ENCODE peak calls at places on chromosomes 7 and 10, in four cellular contexts. J is GM12878, K is OCI-LY7, R is neural progenitor cell. I is an unnamed sample.

GRCh38 chr7:158576050-158576762 is 11.4 kb downstream of the PTPRN2 start:
- DNase-seq in J (no peak), K (no peak), R (no peak), I (no peak)

GRCh38 chr10:49138361-49138891 is 4.6 kb upstream of the FAM170B start:
- DNase-seq in J (no peak), K (no peak), R (no peak), I (no peak)

GRCh38 chr10:116835658-116836057 is 13.6 kb upstream of the ENO4 start:
- DNase-seq in J (no peak), K (no peak), R (no peak), I (no peak)

GRCh38 chr10:94443549-94443948 is 41.2 kb downstream of the TBC1D12 start:
- DNase-seq in J (no peak), K (no peak), R (no peak), I (no peak)

GRCh38 chr10:104707602-104708160 is 66.6 kb downstream of the SORCS3 start:
- DNase-seq in J (no peak), K (no peak), R (no peak), I (no peak)

GRCh38 chr7:77235280-77235679 is 35.7 kb upstream of the FGL2 start:
- DNase-seq in J (no peak), K (no peak), R (no peak), I (no peak)

GRCh38 chr7:81031996-81032395 is 113.1 kb upstream of the SEMA3C start:
- DNase-seq in J (no peak), K (no peak), R (no peak), I (no peak)

GRCh38 chr7:40716052-40716451 is 581.2 kb downstream of the SUGCT start:
- DNase-seq in J (no peak), K (no peak), R (no peak), I (no peak)

GRCh38 chr7:68542831-68543230 is 1055.4 kb upstream of the AUTS2 start:
- DNase-seq in J (no peak), K (no peak), R (no peak), I (no peak)

GRCh38 chr10:70379581-70380176 is 2.7 kb downstream of the LRRC20 start:
- DNase-seq in J (no peak), K (no peak), R (peak), I (peak)

GRCh38 chr10:48885376-48885775 is 54.3 kb downstream of the LRRC18 start:
- DNase-seq in J (no peak), K (peak), R (peak), I (peak)

GRCh38 chr10:98910048-98910447 is 325.6 kb downstream of the HPSE2 start:
- DNase-seq in J (no peak), K (no peak), R (no peak), I (no peak)

GRCh38 chr7:5470167-5470532 is 46.5 kb upstream of the TNRC18 start:
- DNase-seq in J (no peak), K (no peak), R (no peak), I (no peak)

GRCh38 chr7:27150568-27151340 is 1.6 kb downstream of the HOXA3 start:
- DNase-seq in J (no peak), K (peak), R (peak), I (peak)

GRCh38 chr7:33832326-33832725 is 73.0 kb upstream of the BMPER start:
- DNase-seq in J (no peak), K (no peak), R (peak), I (no peak)

GRCh38 chr7:96901822-96902412 is 103.4 kb upstream of the DLX6 start:
- DNase-seq in J (no peak), K (no peak), R (no peak), I (no peak)

DNA sequence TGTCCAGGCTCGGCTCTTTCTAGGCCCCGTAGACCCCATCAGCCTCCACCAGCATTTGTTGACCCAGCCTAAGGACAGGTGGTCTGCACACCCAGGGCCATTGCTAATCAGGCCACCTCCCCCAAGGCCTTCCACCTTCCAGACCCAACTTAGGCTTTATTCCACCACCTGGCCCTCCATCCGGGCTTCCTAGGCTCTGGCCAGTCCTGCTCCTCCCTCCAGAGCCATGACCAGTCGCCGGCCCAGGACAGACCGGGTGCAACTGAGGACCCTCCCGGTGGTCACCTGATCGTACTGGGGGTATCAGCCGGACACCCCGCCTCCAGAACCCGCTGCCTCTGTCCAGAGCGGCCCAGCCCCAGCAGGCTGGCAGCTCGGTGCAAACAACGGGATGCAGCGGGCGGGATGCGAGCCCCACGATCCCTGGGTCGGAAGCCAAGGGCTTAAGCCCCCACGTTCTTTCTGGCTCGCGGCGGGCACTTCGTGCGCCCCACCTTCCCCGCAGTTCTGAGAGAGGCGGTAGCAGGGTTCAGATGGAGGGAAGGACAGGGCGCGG is 545 bp downstream of the NACAD start:
- DNase-seq in J (no peak), K (no peak), R (peak), I (no peak)
- H3K4me3 ChIP-seq in J (no peak), K (no peak), R (peak), I (no peak)

DNA sequence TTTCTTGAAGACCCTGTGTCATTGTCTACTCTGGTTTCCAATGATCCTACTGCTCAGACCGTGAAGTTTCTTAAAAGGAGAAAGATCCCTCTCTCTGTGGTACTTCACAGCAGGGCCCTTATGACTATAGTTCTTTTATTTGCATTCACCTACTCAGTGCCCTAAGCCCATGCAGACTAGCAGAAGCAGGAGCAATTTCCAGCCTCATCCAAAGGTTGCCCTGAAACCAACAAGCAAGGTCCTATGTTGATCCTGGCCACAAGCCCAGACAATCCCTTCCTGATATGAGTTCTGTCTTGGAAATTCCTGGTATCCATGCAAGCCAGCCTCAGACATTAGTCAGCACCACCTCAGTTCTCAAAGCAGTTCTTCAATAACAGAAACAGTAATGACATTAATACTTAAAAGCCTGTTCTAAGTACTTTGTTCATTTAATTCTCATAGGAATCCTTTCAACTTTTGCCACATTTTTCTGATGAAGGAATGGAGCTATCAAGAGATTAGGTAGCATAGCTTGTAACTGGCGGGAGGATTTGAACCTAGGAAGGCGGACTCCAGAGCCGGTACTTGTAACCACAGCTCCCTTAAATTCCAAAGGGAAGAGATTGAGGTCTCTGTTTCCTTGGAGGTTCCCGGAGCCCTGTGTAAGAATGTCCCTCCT is 58.1 kb upstream of the ST8SIA6 start:
- DNase-seq in J (no peak), K (no peak), R (no peak), I (no peak)
- H3K4me2 ChIP-seq in J (no peak), K (no peak), R (no peak), I (no peak)

GRCh38 chr7:150566123-150566522 is 1.1 kb upstream of the GIMAP4 start:
- DNase-seq in J (no peak), K (no peak), R (no peak), I (no peak)

GRCh38 chr7:150568714-150569113 is 1.5 kb downstream of the GIMAP4 start:
- DNase-seq in J (no peak), K (no peak), R (no peak), I (no peak)

GRCh38 chr7:150566572-150566971 is 618 bp upstream of the GIMAP4 start:
- DNase-seq in J (no peak), K (no peak), R (no peak), I (no peak)

GRCh38 chr7:150567846-150568245 is 656 bp downstream of the GIMAP4 start:
- DNase-seq in J (no peak), K (no peak), R (no peak), I (no peak)

DNA sequence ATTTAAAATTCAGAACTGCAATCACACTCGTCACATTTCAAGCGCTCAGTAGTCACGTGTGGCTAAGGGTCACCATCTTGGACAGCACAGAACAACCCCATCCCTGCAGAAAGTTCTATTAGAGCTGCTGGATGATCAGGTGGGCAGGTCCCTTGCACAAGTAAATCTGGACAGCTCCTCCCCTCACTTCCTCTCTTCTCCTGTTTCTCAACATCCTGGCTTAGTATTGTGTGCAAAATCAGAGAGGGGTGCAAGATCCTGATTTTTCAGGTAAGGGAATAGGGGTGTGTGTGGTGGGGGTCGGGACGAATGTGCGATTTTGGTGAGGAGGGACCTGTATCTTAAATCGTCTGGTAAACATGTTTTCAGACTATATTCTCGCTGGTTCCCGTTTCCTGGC is at the start of gene GIMAP4:
- DNase-seq in J (no peak), K (no peak), R (no peak), I (no peak)
- H3K4me3 ChIP-seq in J (peak), K (no peak), R (no peak), I (no peak)

DNA sequence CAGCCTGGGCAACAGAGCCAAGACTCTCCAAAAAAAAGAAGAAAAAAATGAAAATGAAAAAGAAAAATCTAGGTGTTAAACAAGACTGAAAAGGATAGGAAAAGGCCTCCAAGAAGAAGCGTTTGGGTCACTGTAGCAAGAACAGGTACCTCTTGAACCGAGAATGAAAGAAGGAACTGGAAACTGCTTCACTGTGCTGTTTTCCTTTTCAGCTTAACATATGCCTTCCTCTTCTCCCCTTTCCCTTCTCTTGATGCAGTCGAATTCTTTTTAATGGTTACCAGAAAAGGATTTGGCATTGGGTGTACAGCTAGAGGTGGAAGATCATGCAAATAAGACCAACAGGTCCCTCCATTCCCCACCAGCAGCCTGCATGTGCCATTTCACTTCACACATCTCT is 28.1 kb downstream of the LRRC4 start:
- DNase-seq in J (no peak), K (peak), R (no peak), I (peak)
- H3K4me2 ChIP-seq in J (no peak), K (peak), R (no peak), I (peak)

DNA sequence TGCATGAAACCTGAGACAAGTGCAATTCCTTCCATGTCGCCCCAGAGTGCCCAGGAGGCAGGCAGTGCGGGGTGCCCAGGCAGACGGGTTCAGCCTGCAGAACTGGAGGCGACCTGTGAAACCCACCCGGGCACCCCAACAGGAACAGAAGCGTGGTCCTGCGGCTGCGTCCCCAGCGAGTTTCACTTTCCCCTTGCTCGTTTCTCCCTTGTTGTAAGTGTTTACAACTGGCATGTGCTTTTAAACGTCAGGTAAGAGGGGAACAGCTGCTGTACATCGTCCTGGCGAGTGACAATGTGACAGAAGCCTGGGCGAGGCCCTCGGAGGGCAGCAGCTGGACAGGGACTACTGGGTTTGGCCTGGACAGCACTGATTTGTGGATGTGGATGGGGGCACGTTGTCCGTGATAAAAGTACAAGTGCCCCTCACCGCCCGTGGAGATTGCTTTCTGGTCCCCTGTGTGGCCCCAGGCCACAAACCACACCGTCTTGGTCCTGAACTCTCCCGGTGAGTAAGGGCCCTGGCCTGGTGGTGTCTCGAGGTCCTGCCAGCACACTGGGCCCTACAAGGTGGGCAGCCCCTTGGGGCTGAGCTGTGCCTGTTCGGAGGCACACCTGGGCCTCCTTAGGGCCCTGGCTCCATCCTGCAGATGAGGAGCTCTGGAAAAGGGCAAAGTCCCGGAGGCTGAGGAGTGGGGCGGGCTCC is 4.0 kb downstream of the VENTX start:
- DNase-seq in J (no peak), K (no peak), R (no peak), I (peak)
- H3K4me3 ChIP-seq in J (peak), K (peak), R (no peak), I (peak)

DNA sequence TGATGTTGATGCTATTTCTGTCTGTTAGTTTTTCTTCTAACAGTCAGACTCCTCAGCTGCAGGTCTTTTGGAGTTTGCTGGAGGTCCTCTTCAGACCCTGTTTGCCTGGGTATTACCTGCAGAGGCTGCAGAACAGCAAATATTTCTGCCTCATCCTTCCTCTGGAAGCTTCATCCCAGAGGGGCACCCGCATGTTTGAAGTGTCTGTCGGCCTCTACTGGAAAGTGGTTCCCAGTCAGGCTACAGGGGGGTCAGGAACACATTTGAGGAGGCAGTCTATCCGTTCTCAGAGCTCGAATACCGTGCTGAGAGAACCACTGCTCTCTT is 13.3 kb upstream of the CYP3A5 start:
- DNase-seq in J (no peak), K (no peak), R (no peak), I (no peak)
- H3K4me2 ChIP-seq in J (no peak), K (no peak), R (peak), I (no peak)

GRCh38 chr10:14608381-14609001 is 166.2 kb downstream of the FAM107B start:
- DNase-seq in J (no peak), K (peak), R (no peak), I (peak)
- H3K4me3 ChIP-seq in J (no peak), K (peak), R (no peak), I (no peak)

GRCh38 chr7:156732091-156732621 is 91.6 kb downstream of the RNF32 start:
- DNase-seq in J (no peak), K (no peak), R (no peak), I (no peak)
- H3K4me2 ChIP-seq in J (no peak), K (no peak), R (no peak), I (no peak)

GRCh38 chr7:7783001-7783400 is 64.6 kb upstream of the RPA3 start:
- DNase-seq in J (no peak), K (no peak), R (no peak), I (no peak)
- H3K4me3 ChIP-seq in J (no peak), K (no peak), R (no peak), I (no peak)

GRCh38 chr7:90663176-90663575 is 67.1 kb downstream of the CDK14 start:
- DNase-seq in J (no peak), K (no peak), R (no peak), I (no peak)

GRCh38 chr7:90671571-90671970 is 75.5 kb downstream of the CDK14 start:
- DNase-seq in J (no peak), K (no peak), R (no peak), I (no peak)

GRCh38 chr7:90666186-90666585 is 70.1 kb downstream of the CDK14 start:
- DNase-seq in J (no peak), K (no peak), R (no peak), I (no peak)

GRCh38 chr7:90669492-90669891 is 73.4 kb downstream of the CDK14 start:
- DNase-seq in J (no peak), K (no peak), R (no peak), I (no peak)

DNA sequence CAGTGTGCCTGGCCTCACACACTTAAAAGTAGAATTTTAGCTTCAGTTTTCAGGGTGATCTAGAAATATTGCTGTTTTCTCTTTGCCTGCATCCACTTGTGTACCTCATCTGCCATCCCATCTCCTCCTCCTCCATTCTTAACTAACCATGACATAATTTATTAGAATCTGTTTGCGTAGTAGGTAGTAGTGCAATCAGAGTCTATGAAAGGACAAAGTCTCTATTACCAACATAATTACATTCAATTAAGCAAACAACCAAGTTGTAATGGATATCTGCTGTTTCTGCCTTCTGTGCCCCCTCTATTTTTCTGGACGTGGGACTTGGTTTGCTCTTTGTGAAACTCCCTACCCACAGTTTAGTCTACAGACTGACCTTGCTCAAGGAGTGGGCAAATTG is 72.9 kb downstream of the CDK14 start:
- DNase-seq in J (no peak), K (no peak), R (no peak), I (no peak)
- H3K4me2 ChIP-seq in J (peak), K (no peak), R (no peak), I (no peak)